ENCODE peak calls at places on chromosomes 6 and 20, in six cellular contexts. One of them, this sample, is unnamed.

GRCh38 chr6:134249759-134250602 is 67.9 kb downstream of the SGK1 start:
- DNase-seq in fibroblast of mammary gland: peak
- DNase-seq in OCI-LY7: no peak
- DNase-seq in fibroblast of lung: peak
- DNase-seq in prostate gland: no peak
- DNase-seq in epithelial cell of esophagus: peak
- DNase-seq in this sample: peak

GRCh38 chr20:33482581-33482980 is 7.3 kb upstream of the CBFA2T2 start:
- DNase-seq in fibroblast of mammary gland: no peak
- DNase-seq in OCI-LY7: no peak
- DNase-seq in fibroblast of lung: no peak
- DNase-seq in prostate gland: no peak
- DNase-seq in epithelial cell of esophagus: no peak
- DNase-seq in this sample: no peak

GRCh38 chr20:17940447-17940971 is 28.1 kb downstream of the SNX5 start:
- DNase-seq in fibroblast of mammary gland: no peak
- DNase-seq in OCI-LY7: no peak
- DNase-seq in fibroblast of lung: no peak
- DNase-seq in prostate gland: no peak
- DNase-seq in epithelial cell of esophagus: no peak
- DNase-seq in this sample: no peak

GRCh38 chr20:59632426-59633113 is 28.2 kb downstream of the PHACTR3 start:
- DNase-seq in fibroblast of mammary gland: no peak
- DNase-seq in OCI-LY7: no peak
- DNase-seq in fibroblast of lung: no peak
- DNase-seq in prostate gland: no peak
- DNase-seq in epithelial cell of esophagus: no peak
- DNase-seq in this sample: no peak

GRCh38 chr6:48135352-48136084 is 24.5 kb upstream of the PTCHD4 start:
- DNase-seq in fibroblast of mammary gland: peak
- DNase-seq in OCI-LY7: no peak
- DNase-seq in fibroblast of lung: peak
- DNase-seq in prostate gland: no peak
- DNase-seq in epithelial cell of esophagus: peak
- DNase-seq in this sample: peak

GRCh38 chr6:9699890-9700289 is 715.0 kb downstream of the TFAP2A start:
- DNase-seq in fibroblast of mammary gland: no peak
- DNase-seq in OCI-LY7: no peak
- DNase-seq in fibroblast of lung: no peak
- DNase-seq in prostate gland: no peak
- DNase-seq in epithelial cell of esophagus: no peak
- DNase-seq in this sample: no peak

GRCh38 chr6:91268941-91269340 is 682.1 kb upstream of the MAP3K7 start:
- DNase-seq in fibroblast of mammary gland: no peak
- DNase-seq in OCI-LY7: no peak
- DNase-seq in fibroblast of lung: peak
- DNase-seq in prostate gland: no peak
- DNase-seq in epithelial cell of esophagus: no peak
- DNase-seq in this sample: no peak

GRCh38 chr6:67854098-67854497 is 781.0 kb upstream of the ADGRB3 start:
- DNase-seq in fibroblast of mammary gland: no peak
- DNase-seq in OCI-LY7: no peak
- DNase-seq in fibroblast of lung: peak
- DNase-seq in prostate gland: no peak
- DNase-seq in epithelial cell of esophagus: no peak
- DNase-seq in this sample: peak

GRCh38 chr6:116461563-116462507 is 660 bp downstream of the CALHM6 start:
- DNase-seq in fibroblast of mammary gland: peak
- DNase-seq in OCI-LY7: no peak
- DNase-seq in fibroblast of lung: peak
- DNase-seq in prostate gland: no peak
- DNase-seq in epithelial cell of esophagus: peak
- DNase-seq in this sample: no peak

GRCh38 chr6:22737331-22737730 is 168.0 kb downstream of the HDGFL1 start:
- DNase-seq in fibroblast of mammary gland: peak
- DNase-seq in OCI-LY7: no peak
- DNase-seq in fibroblast of lung: peak
- DNase-seq in prostate gland: peak
- DNase-seq in epithelial cell of esophagus: peak
- DNase-seq in this sample: peak

GRCh38 chr6:147201885-147202515 is 2.2 kb upstream of the STXBP5 start:
- DNase-seq in fibroblast of mammary gland: peak
- DNase-seq in OCI-LY7: peak
- DNase-seq in fibroblast of lung: peak
- DNase-seq in prostate gland: no peak
- DNase-seq in epithelial cell of esophagus: peak
- DNase-seq in this sample: peak

GRCh38 chr20:32564921-32565734 is 20.0 kb downstream of the NOL4L start:
- DNase-seq in fibroblast of mammary gland: no peak
- DNase-seq in OCI-LY7: no peak
- DNase-seq in fibroblast of lung: no peak
- DNase-seq in prostate gland: no peak
- DNase-seq in epithelial cell of esophagus: no peak
- DNase-seq in this sample: no peak

GRCh38 chr6:151229401-151230276 is 10.1 kb upstream of the AKAP12 start:
- DNase-seq in fibroblast of mammary gland: no peak
- DNase-seq in OCI-LY7: no peak
- DNase-seq in fibroblast of lung: no peak
- DNase-seq in prostate gland: no peak
- DNase-seq in epithelial cell of esophagus: no peak
- DNase-seq in this sample: no peak

GRCh38 chr20:37526839-37527637 is 638 bp downstream of the BLCAP start:
- DNase-seq in fibroblast of mammary gland: peak
- DNase-seq in OCI-LY7: no peak
- DNase-seq in fibroblast of lung: peak
- DNase-seq in prostate gland: no peak
- DNase-seq in epithelial cell of esophagus: peak
- DNase-seq in this sample: peak

DNA sequence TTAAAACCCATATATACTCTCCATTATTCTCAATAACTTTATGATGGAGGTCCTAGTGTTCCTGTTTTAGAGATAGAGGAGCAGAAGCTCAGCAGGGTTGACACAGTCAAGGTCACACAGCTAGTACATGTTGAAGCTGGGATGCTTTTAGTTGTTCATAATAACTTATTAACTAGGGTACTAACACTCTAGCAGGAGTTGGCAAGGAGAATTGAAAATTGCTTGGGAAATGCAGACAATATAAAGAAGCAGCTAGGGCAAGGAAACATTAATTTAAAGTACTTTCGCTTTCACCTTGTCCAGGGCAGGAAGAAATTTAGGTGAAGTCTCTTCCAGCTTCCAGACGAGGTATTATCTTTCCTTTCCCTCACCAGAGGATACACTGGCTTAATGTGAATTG is 133.7 kb downstream of the RCAN2 start:
- DNase-seq in fibroblast of mammary gland: no peak
- DNase-seq in OCI-LY7: no peak
- DNase-seq in fibroblast of lung: no peak
- DNase-seq in prostate gland: no peak
- DNase-seq in epithelial cell of esophagus: no peak
- DNase-seq in this sample: no peak
- H3K4me3 ChIP-seq in fibroblast of mammary gland: no peak
- H3K4me3 ChIP-seq in OCI-LY7: peak
- H3K4me3 ChIP-seq in fibroblast of lung: no peak
- H3K4me3 ChIP-seq in prostate gland: no peak
- H3K4me3 ChIP-seq in epithelial cell of esophagus: no peak
- H3K4me3 ChIP-seq in this sample: no peak

GRCh38 chr20:40689100-40689942 is at the start of gene MAFB:
- DNase-seq in fibroblast of mammary gland: peak
- DNase-seq in OCI-LY7: no peak
- DNase-seq in fibroblast of lung: peak
- DNase-seq in prostate gland: peak
- DNase-seq in epithelial cell of esophagus: peak
- DNase-seq in this sample: peak

GRCh38 chr20:40689943-40690835 is 1.2 kb upstream of the MAFB start:
- DNase-seq in fibroblast of mammary gland: peak
- DNase-seq in OCI-LY7: peak
- DNase-seq in fibroblast of lung: peak
- DNase-seq in prostate gland: peak
- DNase-seq in epithelial cell of esophagus: peak
- DNase-seq in this sample: peak

GRCh38 chr20:40690836-40691565 is 2.0 kb upstream of the MAFB start:
- DNase-seq in fibroblast of mammary gland: no peak
- DNase-seq in OCI-LY7: no peak
- DNase-seq in fibroblast of lung: no peak
- DNase-seq in prostate gland: no peak
- DNase-seq in epithelial cell of esophagus: no peak
- DNase-seq in this sample: no peak

GRCh38 chr20:40692240-40693011 is 3.4 kb upstream of the MAFB start:
- DNase-seq in fibroblast of mammary gland: no peak
- DNase-seq in OCI-LY7: no peak
- DNase-seq in fibroblast of lung: no peak
- DNase-seq in prostate gland: no peak
- DNase-seq in epithelial cell of esophagus: peak
- DNase-seq in this sample: no peak

DNA sequence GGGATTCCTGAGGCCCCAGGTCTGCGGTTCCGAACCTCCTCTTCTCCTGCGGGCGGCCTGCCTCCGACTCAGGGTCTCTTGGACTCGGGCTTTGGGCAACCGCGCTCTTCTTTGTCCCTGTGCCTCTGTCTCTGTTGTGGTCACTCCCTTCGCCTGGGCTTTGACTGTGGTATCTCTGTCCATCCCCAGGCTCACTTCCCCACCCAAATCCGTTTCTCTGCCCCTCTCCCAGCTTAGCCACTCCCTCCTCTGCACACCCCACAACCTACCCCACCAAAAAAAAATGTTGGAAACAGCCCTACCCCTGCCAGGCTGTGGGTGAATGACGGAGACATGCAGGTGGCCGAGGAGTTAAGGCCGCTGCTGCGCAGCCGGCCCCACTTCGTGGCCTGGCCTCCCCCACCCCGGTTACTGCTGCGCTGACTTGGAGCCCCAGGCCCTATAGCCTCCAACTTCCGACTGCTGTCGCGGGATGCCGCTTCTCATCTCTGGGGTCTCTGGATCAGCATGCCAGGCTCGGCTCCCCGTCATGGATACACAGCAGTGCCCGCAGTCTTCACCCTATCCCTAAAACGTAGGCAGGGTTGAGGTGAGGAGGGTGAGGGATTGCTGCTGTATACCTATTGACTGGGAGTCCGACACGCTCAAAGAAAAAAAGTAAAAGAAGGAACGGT is 2.7 kb upstream of the MAFB start:
- DNase-seq in fibroblast of mammary gland: no peak
- DNase-seq in OCI-LY7: no peak
- DNase-seq in fibroblast of lung: no peak
- DNase-seq in prostate gland: no peak
- DNase-seq in epithelial cell of esophagus: no peak
- DNase-seq in this sample: no peak
- H3K4me3 ChIP-seq in fibroblast of mammary gland: no peak
- H3K4me3 ChIP-seq in OCI-LY7: no peak
- H3K4me3 ChIP-seq in fibroblast of lung: no peak
- H3K4me3 ChIP-seq in prostate gland: no peak
- H3K4me3 ChIP-seq in epithelial cell of esophagus: no peak
- H3K4me3 ChIP-seq in this sample: no peak

GRCh38 chr20:54172856-54173652 is 732 bp downstream of the CYP24A1 start:
- DNase-seq in fibroblast of mammary gland: peak
- DNase-seq in OCI-LY7: no peak
- DNase-seq in fibroblast of lung: peak
- DNase-seq in prostate gland: no peak
- DNase-seq in epithelial cell of esophagus: peak
- DNase-seq in this sample: no peak

GRCh38 chr20:54172532-54172855 is 1.3 kb downstream of the CYP24A1 start:
- DNase-seq in fibroblast of mammary gland: no peak
- DNase-seq in OCI-LY7: no peak
- DNase-seq in fibroblast of lung: no peak
- DNase-seq in prostate gland: no peak
- DNase-seq in epithelial cell of esophagus: no peak
- DNase-seq in this sample: no peak

GRCh38 chr20:54176610-54177009 is 2.8 kb upstream of the CYP24A1 start:
- DNase-seq in fibroblast of mammary gland: peak
- DNase-seq in OCI-LY7: no peak
- DNase-seq in fibroblast of lung: peak
- DNase-seq in prostate gland: no peak
- DNase-seq in epithelial cell of esophagus: peak
- DNase-seq in this sample: no peak

GRCh38 chr20:54174452-54175175 is 828 bp upstream of the CYP24A1 start:
- DNase-seq in fibroblast of mammary gland: no peak
- DNase-seq in OCI-LY7: no peak
- DNase-seq in fibroblast of lung: no peak
- DNase-seq in prostate gland: no peak
- DNase-seq in epithelial cell of esophagus: peak
- DNase-seq in this sample: no peak

GRCh38 chr20:54173653-54174451 is at the start of gene CYP24A1:
- DNase-seq in fibroblast of mammary gland: no peak
- DNase-seq in OCI-LY7: no peak
- DNase-seq in fibroblast of lung: no peak
- DNase-seq in prostate gland: no peak
- DNase-seq in epithelial cell of esophagus: peak
- DNase-seq in this sample: no peak
- H3K4me3 ChIP-seq in fibroblast of mammary gland: no peak
- H3K4me3 ChIP-seq in OCI-LY7: no peak
- H3K4me3 ChIP-seq in fibroblast of lung: no peak
- H3K4me3 ChIP-seq in prostate gland: no peak
- H3K4me3 ChIP-seq in epithelial cell of esophagus: peak
- H3K4me3 ChIP-seq in this sample: peak

GRCh38 chr6:35391240-35391968 is 49.0 kb downstream of the PPARD start:
- DNase-seq in fibroblast of mammary gland: peak
- DNase-seq in OCI-LY7: no peak
- DNase-seq in fibroblast of lung: peak
- DNase-seq in prostate gland: no peak
- DNase-seq in epithelial cell of esophagus: peak
- DNase-seq in this sample: peak
- H3K4me3 ChIP-seq in fibroblast of mammary gland: no peak
- H3K4me3 ChIP-seq in OCI-LY7: no peak
- H3K4me3 ChIP-seq in fibroblast of lung: no peak
- H3K4me3 ChIP-seq in prostate gland: no peak
- H3K4me3 ChIP-seq in epithelial cell of esophagus: no peak
- H3K4me3 ChIP-seq in this sample: no peak

GRCh38 chr6:106168097-106168888 is 82.2 kb downstream of the PRDM1 start:
- DNase-seq in fibroblast of mammary gland: no peak
- DNase-seq in OCI-LY7: no peak
- DNase-seq in fibroblast of lung: no peak
- DNase-seq in prostate gland: no peak
- DNase-seq in epithelial cell of esophagus: no peak
- DNase-seq in this sample: no peak
- H3K4me3 ChIP-seq in fibroblast of mammary gland: no peak
- H3K4me3 ChIP-seq in OCI-LY7: no peak
- H3K4me3 ChIP-seq in fibroblast of lung: no peak
- H3K4me3 ChIP-seq in prostate gland: no peak
- H3K4me3 ChIP-seq in epithelial cell of esophagus: no peak
- H3K4me3 ChIP-seq in this sample: no peak

GRCh38 chr6:38681850-38682249 is 21.1 kb downstream of the GLO1 start:
- DNase-seq in fibroblast of mammary gland: no peak
- DNase-seq in OCI-LY7: no peak
- DNase-seq in fibroblast of lung: no peak
- DNase-seq in prostate gland: no peak
- DNase-seq in epithelial cell of esophagus: no peak
- DNase-seq in this sample: no peak
- H3K4me3 ChIP-seq in fibroblast of mammary gland: no peak
- H3K4me3 ChIP-seq in OCI-LY7: no peak
- H3K4me3 ChIP-seq in fibroblast of lung: no peak
- H3K4me3 ChIP-seq in prostate gland: no peak
- H3K4me3 ChIP-seq in epithelial cell of esophagus: no peak
- H3K4me3 ChIP-seq in this sample: no peak